ENCODE peak calls at places on chromosome 20, in seven cellular contexts. C is endothelial cell of umbilical vein, T is sigmoid colon, E is breast epithelium, P is HCT116, V is GM23338, O is spleen. D is an unnamed sample. For H3K4me1, the result is how much of the 10 kb centered on the place peaks cover.

GRCh38 chr20:63337786-63338420 is 23.2 kb downstream of the CHRNA4 start:
- DNase-seq in E (no peak), P (no peak), O (no peak), C (no peak), T (no peak), V (no peak), D (no peak)

GRCh38 chr20:33874129-33874528 is 63.0 kb downstream of the CHMP4B start:
- DNase-seq in P (no peak), E (no peak), C (no peak), O (no peak), T (no peak), V (no peak), D (no peak)

GRCh38 chr20:37365760-37366638 is 20.1 kb downstream of the SRC start:
- DNase-seq in C (no peak), V (no peak), O (no peak), P (no peak), E (no peak), T (peak), D (no peak)

GRCh38 chr20:48586728-48587127 is 241.1 kb downstream of the PREX1 start:
- DNase-seq in V (no peak), E (no peak), C (no peak), T (peak), O (no peak), P (no peak), D (peak)

GRCh38 chr20:53146201-53146891 is 174.2 kb downstream of the TSHZ2 start:
- DNase-seq in O (no peak), C (no peak), T (no peak), P (no peak), E (no peak), V (no peak), D (no peak)

GRCh38 chr20:47927944-47928343 is 142.7 kb upstream of the SULF2 start:
- DNase-seq in E (no peak), T (no peak), V (no peak), C (no peak), P (no peak), O (no peak), D (no peak)

GRCh38 chr20:37986873-37987601 is 46.2 kb downstream of the TTI1 start:
- DNase-seq in O (no peak), C (no peak), P (no peak), E (peak), T (no peak), V (peak), D (peak)

GRCh38 chr20:49976542-49976941 is 6.2 kb upstream of the SNAI1 start:
- DNase-seq in T (no peak), E (no peak), O (no peak), P (no peak), C (no peak), V (no peak), D (no peak)

GRCh38 chr20:63168861-63169260 is 47.1 kb downstream of the YTHDF1 start:
- DNase-seq in V (no peak), T (no peak), C (no peak), O (no peak), P (no peak), E (no peak), D (no peak)

GRCh38 chr20:17971571-17972013 is 2.8 kb downstream of the MGME1 start:
- DNase-seq in C (peak), V (peak), T (no peak), P (no peak), E (peak), O (no peak), D (no peak)

GRCh38 chr20:10356628-10357027 is 77.4 kb downstream of the MKKS start:
- DNase-seq in T (no peak), P (no peak), C (no peak), E (no peak), O (no peak), V (no peak), D (no peak)

GRCh38 chr20:48298851-48299484 is 513.7 kb upstream of the SULF2 start:
- DNase-seq in O (no peak), T (no peak), C (peak), V (no peak), E (peak), P (peak), D (no peak)

GRCh38 chr20:662289-663192 is 9.5 kb upstream of the SRXN1 start:
- DNase-seq in P (no peak), E (no peak), T (no peak), V (no peak), C (no peak), O (peak), D (no peak)

GRCh38 chr20:64106981-64107735 is at the start of gene NPBWR2:
- DNase-seq in O (peak), T (peak), E (no peak), P (no peak), V (peak), C (no peak), D (no peak)

GRCh38 chr20:24696396-24696795 is 227.0 kb downstream of the SYNDIG1 start:
- DNase-seq in T (peak), O (no peak), V (no peak), E (no peak), C (no peak), P (no peak), D (peak)

GRCh38 chr20:62155428-62156253 is 12.1 kb downstream of the SS18L1 start:
- DNase-seq in T (no peak), E (peak), C (no peak), V (peak), P (no peak), O (no peak), D (no peak)

GRCh38 chr20:32792316-32792715 is 27.4 kb upstream of the MAPRE1 start:
- DNase-seq in C (no peak), V (peak), P (no peak), T (no peak), O (no peak), E (peak), D (no peak)

GRCh38 chr20:58019850-58020625 is 208.4 kb downstream of the ANKRD60 start:
- DNase-seq in E (peak), C (no peak), O (peak), V (no peak), P (no peak), T (no peak), D (no peak)
- H3K27ac ChIP-seq in E (peak), C (no peak), O (no peak), V (no peak), P (no peak), T (peak), D (no peak)

GRCh38 chr20:4726710-4727391 is 5.1 kb downstream of the PRND start:
- DNase-seq in P (no peak), V (no peak), O (peak), T (no peak), C (peak), E (no peak), D (no peak)
- TF ChIP-seq POLR2AphosphoS5 in P (no peak), V (no peak), O (no peak), T (no peak), C (no peak), E (no peak), D (no peak)

GRCh38 chr20:4170621-4171537 is 155.5 kb upstream of the RNF24 start:
- DNase-seq in T (no peak), C (peak), P (no peak), E (no peak), O (no peak), V (no peak), D (peak)

GRCh38 chr20:4166726-4167035 is 151.3 kb upstream of the RNF24 start:
- DNase-seq in O (no peak), E (no peak), P (no peak), C (no peak), T (no peak), V (no peak), D (no peak)

GRCh38 chr20:4167261-4168004 is 152.1 kb upstream of the RNF24 start:
- DNase-seq in E (no peak), T (no peak), V (peak), P (no peak), O (no peak), C (no peak), D (no peak)

GRCh38 chr20:4171538-4172116 is 156.3 kb upstream of the RNF24 start:
- DNase-seq in O (no peak), C (peak), T (no peak), E (no peak), V (peak), P (no peak), D (no peak)

DNA sequence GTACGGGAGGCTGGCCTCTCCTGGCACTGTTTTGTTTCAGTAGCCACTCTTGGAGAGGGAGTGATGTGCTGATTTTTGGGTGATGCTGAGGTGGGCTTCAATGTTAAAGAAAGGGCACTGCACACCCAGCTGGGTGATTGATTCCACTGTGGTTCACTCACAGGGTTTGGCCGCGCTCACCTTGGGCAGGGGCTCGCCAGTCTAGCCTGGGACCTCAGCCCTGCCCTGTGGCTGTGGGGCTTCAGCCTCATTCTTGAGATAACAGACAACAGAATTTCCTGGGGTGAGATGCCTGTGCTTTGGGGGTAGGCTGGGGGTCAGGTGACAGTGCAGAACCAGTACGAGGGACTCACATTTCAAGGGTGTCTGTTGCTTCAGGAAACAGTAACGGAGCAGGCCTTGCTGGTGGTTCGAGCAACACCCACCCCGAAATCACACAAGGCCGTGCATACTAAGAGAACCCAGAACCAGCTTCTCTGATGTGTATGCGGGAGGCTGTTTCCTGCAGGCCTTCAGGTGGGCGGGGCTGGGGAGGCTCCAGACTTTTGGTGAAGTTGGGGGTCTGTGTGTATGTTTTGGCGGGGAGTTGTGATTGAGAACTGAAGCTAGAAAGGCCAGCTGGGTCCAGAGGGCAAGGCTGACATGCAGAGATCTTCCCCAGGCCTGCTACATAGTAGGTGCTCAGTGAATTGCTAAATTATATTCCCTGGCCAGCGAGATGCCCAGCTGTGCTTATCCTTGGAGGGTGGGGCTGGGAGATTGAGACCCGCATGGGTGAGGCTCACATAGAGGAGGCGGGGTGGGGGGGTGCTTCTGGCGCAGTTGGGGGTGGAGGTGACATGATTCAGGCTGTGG is 154.2 kb upstream of the RNF24 start:
- DNase-seq in V (peak), E (no peak), C (no peak), T (no peak), P (no peak), O (no peak), D (no peak)
- H3K4me1 ChIP-seq in V (under half), E (under half), C (under half), T (under half), P (under half), O (under half), D (under half)

DNA sequence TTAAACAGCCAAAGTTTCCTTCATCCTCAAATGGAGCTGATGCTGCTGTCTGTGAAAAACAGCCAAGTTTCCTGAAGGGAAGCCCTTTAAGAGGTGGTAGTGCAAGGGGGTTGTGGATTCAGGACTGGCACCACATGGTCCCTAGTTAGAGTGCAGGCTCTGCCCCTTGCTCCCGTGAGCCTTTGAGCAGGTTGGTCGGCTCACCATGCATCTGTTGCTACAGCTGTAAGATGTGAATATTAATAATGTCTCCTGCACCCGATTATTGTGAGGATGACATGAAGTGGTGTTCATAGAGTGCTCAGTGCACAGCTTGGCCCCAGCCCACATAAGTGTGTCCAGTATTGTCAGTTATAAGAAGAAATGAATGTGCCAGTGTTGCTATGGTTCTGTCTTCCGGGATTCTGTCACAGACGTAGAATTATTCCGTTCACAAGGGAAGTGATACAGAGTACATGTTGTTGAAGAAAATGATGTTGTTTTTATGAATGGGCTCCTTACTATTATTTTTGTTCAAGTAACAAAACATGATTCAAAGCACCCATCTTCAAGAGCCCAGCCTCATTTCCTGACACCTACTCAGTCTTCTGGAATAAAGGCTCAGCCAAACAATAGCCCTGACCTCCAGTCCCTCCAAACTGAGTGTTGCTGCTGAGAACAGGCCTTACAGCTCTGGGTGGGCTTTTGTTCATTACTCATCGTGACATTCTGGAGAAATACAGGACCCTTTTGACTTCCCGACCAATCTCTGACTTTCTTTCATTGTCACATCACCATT is 2.9 kb upstream of the PKIG start:
- DNase-seq in T (no peak), O (no peak), C (peak), V (no peak), P (no peak), E (no peak), D (no peak)
- H3K27ac ChIP-seq in T (peak), O (peak), C (peak), V (no peak), P (no peak), E (peak), D (peak)

GRCh38 chr20:60069626-60070025 is 111.4 kb downstream of the CDH26 start:
- DNase-seq in T (peak), P (no peak), V (no peak), C (no peak), O (no peak), E (no peak), D (no peak)

GRCh38 chr20:60065741-60066437 is 107.7 kb downstream of the CDH26 start:
- DNase-seq in T (peak), C (no peak), P (no peak), V (no peak), O (no peak), E (no peak), D (no peak)

GRCh38 chr20:60066438-60066823 is 108.2 kb downstream of the CDH26 start:
- DNase-seq in V (no peak), T (peak), C (no peak), O (no peak), E (no peak), P (no peak), D (no peak)

GRCh38 chr20:60070791-60071190 is 112.6 kb downstream of the CDH26 start:
- DNase-seq in C (no peak), V (no peak), E (no peak), P (no peak), T (no peak), O (no peak), D (no peak)

GRCh38 chr20:60068509-60068908 is 110.3 kb downstream of the CDH26 start:
- DNase-seq in V (no peak), T (no peak), O (no peak), E (no peak), P (no peak), C (no peak), D (no peak)
- TF ChIP-seq POLR2AphosphoS5 in V (no peak), T (no peak), O (no peak), E (no peak), P (no peak), C (no peak), D (no peak)

GRCh38 chr20:13875265-13875811 is 90.5 kb downstream of the NDUFAF5 start:
- DNase-seq in E (no peak), O (no peak), C (no peak), P (no peak), V (peak), T (no peak), D (no peak)

GRCh38 chr20:13878600-13878999 is 93.8 kb downstream of the NDUFAF5 start:
- DNase-seq in V (no peak), P (no peak), T (no peak), E (no peak), C (no peak), O (no peak), D (no peak)

GRCh38 chr20:13873814-13874213 is 89.0 kb downstream of the NDUFAF5 start:
- DNase-seq in O (no peak), V (peak), T (no peak), C (no peak), E (no peak), P (no peak), D (no peak)

GRCh38 chr20:13877789-13878188 is 93.0 kb downstream of the NDUFAF5 start:
- DNase-seq in P (no peak), V (no peak), E (no peak), O (no peak), T (peak), C (no peak), D (no peak)

GRCh38 chr20:13874269-13875158 is 89.7 kb downstream of the NDUFAF5 start:
- DNase-seq in E (no peak), T (no peak), C (no peak), P (no peak), V (peak), O (no peak), D (no peak)
- H3K4me1 ChIP-seq in E (under half), T (half or more), C (under half), P (under half), V (under half), O (under half), D (under half)

DNA sequence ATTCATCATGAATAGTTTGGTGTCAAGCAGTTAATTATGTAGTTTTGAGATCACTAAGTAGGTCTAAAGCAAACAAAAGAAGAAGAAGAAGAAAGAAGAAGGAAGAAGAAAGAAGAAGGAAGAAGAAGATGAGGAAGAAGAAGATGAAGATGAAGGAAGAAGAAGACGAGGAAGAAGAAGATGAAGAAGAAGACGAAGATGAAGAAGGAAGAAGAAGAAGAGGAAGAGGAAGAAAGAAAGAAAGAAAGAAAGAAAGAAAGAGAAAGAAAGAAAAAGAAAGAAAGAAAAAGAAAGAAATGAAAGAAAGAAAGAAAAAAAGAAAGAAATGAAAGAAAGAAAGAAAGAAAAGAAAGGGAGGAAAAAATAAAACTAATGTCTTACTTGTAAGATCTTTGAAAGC is 9.2 kb downstream of the TMC2 start:
- DNase-seq in P (no peak), T (no peak), V (no peak), O (no peak), E (no peak), C (no peak), D (no peak)
- H3K27ac ChIP-seq in P (no peak), T (no peak), V (no peak), O (no peak), E (no peak), C (no peak), D (no peak)